ENCODE peak calls at places on chromosome 21, in nine cellular contexts. One of them, this sample, is unnamed. For H3K79me2, the result is how much of the 10 kb centered on the place peaks cover.

GRCh38 chr21:34743831-34744230 is 75.0 kb downstream of the CLIC6 start:
- DNase-seq in fibroblast of lung: peak
- DNase-seq in neural progenitor cell: no peak
- DNase-seq in OCI-LY7: no peak
- DNase-seq in SK-N-SH: no peak
- DNase-seq in MM.1S: no peak
- DNase-seq in GM23338: no peak
- DNase-seq in astrocyte: peak
- DNase-seq in HCT116: peak
- DNase-seq in this sample: peak

GRCh38 chr21:39863111-39863510 is 4.1 kb upstream of the PCP4 start:
- DNase-seq in fibroblast of lung: peak
- DNase-seq in neural progenitor cell: no peak
- DNase-seq in OCI-LY7: no peak
- DNase-seq in SK-N-SH: no peak
- DNase-seq in MM.1S: peak
- DNase-seq in GM23338: no peak
- DNase-seq in astrocyte: peak
- DNase-seq in HCT116: no peak
- DNase-seq in this sample: no peak

GRCh38 chr21:35071347-35071746 is 22.2 kb upstream of the RUNX1 start:
- DNase-seq in fibroblast of lung: no peak
- DNase-seq in neural progenitor cell: no peak
- DNase-seq in OCI-LY7: no peak
- DNase-seq in SK-N-SH: no peak
- DNase-seq in MM.1S: no peak
- DNase-seq in GM23338: no peak
- DNase-seq in astrocyte: no peak
- DNase-seq in HCT116: no peak
- DNase-seq in this sample: no peak

GRCh38 chr21:37419228-37419906 is 52.8 kb downstream of the DYRK1A start:
- DNase-seq in fibroblast of lung: no peak
- DNase-seq in neural progenitor cell: no peak
- DNase-seq in OCI-LY7: no peak
- DNase-seq in SK-N-SH: no peak
- DNase-seq in MM.1S: no peak
- DNase-seq in GM23338: no peak
- DNase-seq in astrocyte: no peak
- DNase-seq in HCT116: no peak
- DNase-seq in this sample: no peak

GRCh38 chr21:36700295-36700960 is 1.5 kb downstream of the SIM2 start:
- DNase-seq in fibroblast of lung: no peak
- DNase-seq in neural progenitor cell: peak
- DNase-seq in OCI-LY7: no peak
- DNase-seq in SK-N-SH: no peak
- DNase-seq in MM.1S: no peak
- DNase-seq in GM23338: peak
- DNase-seq in astrocyte: no peak
- DNase-seq in HCT116: no peak
- DNase-seq in this sample: no peak

GRCh38 chr21:37045139-37045538 is 27.7 kb downstream of the PIGP start:
- DNase-seq in fibroblast of lung: no peak
- DNase-seq in neural progenitor cell: no peak
- DNase-seq in OCI-LY7: peak
- DNase-seq in SK-N-SH: no peak
- DNase-seq in MM.1S: peak
- DNase-seq in GM23338: no peak
- DNase-seq in astrocyte: no peak
- DNase-seq in HCT116: no peak
- DNase-seq in this sample: no peak

GRCh38 chr21:21029159-21029558 is 30.9 kb downstream of the NCAM2 start:
- DNase-seq in fibroblast of lung: peak
- DNase-seq in neural progenitor cell: no peak
- DNase-seq in OCI-LY7: no peak
- DNase-seq in SK-N-SH: no peak
- DNase-seq in MM.1S: no peak
- DNase-seq in GM23338: peak
- DNase-seq in astrocyte: peak
- DNase-seq in HCT116: no peak
- DNase-seq in this sample: no peak

GRCh38 chr21:44392916-44393315 is 39.5 kb downstream of the TRPM2 start:
- DNase-seq in fibroblast of lung: no peak
- DNase-seq in neural progenitor cell: peak
- DNase-seq in OCI-LY7: no peak
- DNase-seq in SK-N-SH: peak
- DNase-seq in MM.1S: no peak
- DNase-seq in GM23338: no peak
- DNase-seq in astrocyte: no peak
- DNase-seq in HCT116: no peak
- DNase-seq in this sample: no peak

GRCh38 chr21:43874085-43874785 is 9.2 kb downstream of the AGPAT3 start:
- DNase-seq in fibroblast of lung: peak
- DNase-seq in neural progenitor cell: no peak
- DNase-seq in OCI-LY7: no peak
- DNase-seq in SK-N-SH: no peak
- DNase-seq in MM.1S: no peak
- DNase-seq in GM23338: no peak
- DNase-seq in astrocyte: no peak
- DNase-seq in HCT116: no peak
- DNase-seq in this sample: no peak

GRCh38 chr21:34351786-34352241 is 12.0 kb upstream of the KCNE2 start:
- DNase-seq in fibroblast of lung: peak
- DNase-seq in neural progenitor cell: peak
- DNase-seq in OCI-LY7: peak
- DNase-seq in SK-N-SH: peak
- DNase-seq in MM.1S: peak
- DNase-seq in GM23338: peak
- DNase-seq in astrocyte: no peak
- DNase-seq in HCT116: peak
- DNase-seq in this sample: no peak

GRCh38 chr21:14358775-14359174 is 24.2 kb downstream of the HSPA13 start:
- DNase-seq in fibroblast of lung: no peak
- DNase-seq in neural progenitor cell: no peak
- DNase-seq in OCI-LY7: no peak
- DNase-seq in SK-N-SH: no peak
- DNase-seq in MM.1S: no peak
- DNase-seq in GM23338: no peak
- DNase-seq in astrocyte: no peak
- DNase-seq in HCT116: no peak
- DNase-seq in this sample: no peak

GRCh38 chr21:27246741-27247140 is 279.9 kb upstream of the ADAMTS5 start:
- DNase-seq in fibroblast of lung: peak
- DNase-seq in neural progenitor cell: no peak
- DNase-seq in OCI-LY7: no peak
- DNase-seq in SK-N-SH: no peak
- DNase-seq in MM.1S: no peak
- DNase-seq in GM23338: no peak
- DNase-seq in astrocyte: peak
- DNase-seq in HCT116: no peak
- DNase-seq in this sample: no peak

GRCh38 chr21:35716886-35717285 is 343.4 kb downstream of the SETD4 start:
- DNase-seq in fibroblast of lung: no peak
- DNase-seq in neural progenitor cell: no peak
- DNase-seq in OCI-LY7: no peak
- DNase-seq in SK-N-SH: no peak
- DNase-seq in MM.1S: no peak
- DNase-seq in GM23338: no peak
- DNase-seq in astrocyte: no peak
- DNase-seq in HCT116: no peak
- DNase-seq in this sample: no peak

GRCh38 chr21:27694667-27695066 is 727.8 kb upstream of the ADAMTS5 start:
- DNase-seq in fibroblast of lung: peak
- DNase-seq in neural progenitor cell: no peak
- DNase-seq in OCI-LY7: no peak
- DNase-seq in SK-N-SH: no peak
- DNase-seq in MM.1S: no peak
- DNase-seq in GM23338: peak
- DNase-seq in astrocyte: no peak
- DNase-seq in HCT116: no peak
- DNase-seq in this sample: no peak

GRCh38 chr21:31255846-31256395 is 88.1 kb downstream of the TIAM1 start:
- DNase-seq in fibroblast of lung: no peak
- DNase-seq in neural progenitor cell: no peak
- DNase-seq in OCI-LY7: no peak
- DNase-seq in SK-N-SH: no peak
- DNase-seq in MM.1S: no peak
- DNase-seq in GM23338: no peak
- DNase-seq in astrocyte: no peak
- DNase-seq in HCT116: no peak
- DNase-seq in this sample: no peak

GRCh38 chr21:18245493-18245967 is 897 bp downstream of the CHODL start:
- DNase-seq in fibroblast of lung: peak
- DNase-seq in neural progenitor cell: peak
- DNase-seq in OCI-LY7: no peak
- DNase-seq in SK-N-SH: peak
- DNase-seq in MM.1S: no peak
- DNase-seq in GM23338: no peak
- DNase-seq in astrocyte: peak
- DNase-seq in HCT116: no peak
- DNase-seq in this sample: no peak

GRCh38 chr21:41953831-41954653 is at the start of gene C2CD2:
- DNase-seq in fibroblast of lung: peak
- DNase-seq in neural progenitor cell: peak
- DNase-seq in OCI-LY7: no peak
- DNase-seq in SK-N-SH: peak
- DNase-seq in MM.1S: peak
- DNase-seq in GM23338: peak
- DNase-seq in astrocyte: peak
- DNase-seq in HCT116: no peak
- DNase-seq in this sample: peak
- H3K4me3 ChIP-seq in fibroblast of lung: peak
- H3K4me3 ChIP-seq in neural progenitor cell: peak
- H3K4me3 ChIP-seq in OCI-LY7: no peak
- H3K4me3 ChIP-seq in SK-N-SH: peak
- H3K4me3 ChIP-seq in MM.1S: peak
- H3K4me3 ChIP-seq in GM23338: peak
- H3K4me3 ChIP-seq in astrocyte: peak
- H3K4me3 ChIP-seq in HCT116: peak
- H3K4me3 ChIP-seq in this sample: peak

DNA sequence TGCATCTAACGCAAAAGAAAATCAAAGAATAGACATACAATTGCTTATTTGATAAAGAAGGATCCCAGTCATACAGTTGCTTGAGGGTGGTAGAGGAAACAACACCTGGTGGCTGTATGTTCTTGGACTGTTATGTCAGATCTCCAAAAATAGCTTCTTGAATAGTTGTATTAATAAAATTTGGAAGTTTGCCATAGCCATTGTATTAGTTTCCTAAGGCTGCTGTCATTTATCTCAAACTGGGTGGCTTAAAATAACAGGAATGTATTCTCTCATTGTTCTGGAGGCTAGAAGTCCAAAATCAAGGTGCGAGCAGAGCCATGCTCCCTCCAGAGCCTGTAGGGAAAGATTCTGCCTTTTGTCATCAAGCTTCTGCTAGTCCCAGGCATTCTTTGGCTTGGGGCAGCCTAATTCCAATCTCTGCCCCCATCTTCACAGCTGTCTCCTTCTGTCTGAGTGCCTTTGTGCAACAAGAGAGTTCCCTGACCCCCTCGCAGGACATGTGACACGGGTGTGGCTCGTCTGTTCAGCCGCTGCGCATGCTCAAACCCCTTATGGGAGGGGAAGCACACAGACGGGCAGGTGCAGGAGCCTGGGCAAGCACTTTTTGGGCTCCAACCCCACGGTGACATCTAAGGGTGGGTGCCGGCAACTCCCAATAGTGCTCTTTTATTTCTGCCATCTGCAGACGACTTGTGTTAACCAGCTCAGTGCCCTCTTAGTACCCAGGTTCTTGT is 21.7 kb upstream of the GRIK1 start:
- DNase-seq in fibroblast of lung: no peak
- DNase-seq in neural progenitor cell: no peak
- DNase-seq in OCI-LY7: no peak
- DNase-seq in SK-N-SH: no peak
- DNase-seq in MM.1S: no peak
- DNase-seq in GM23338: no peak
- DNase-seq in astrocyte: no peak
- DNase-seq in HCT116: no peak
- DNase-seq in this sample: no peak
- H3K79me2 ChIP-seq in fibroblast of lung: under half
- H3K79me2 ChIP-seq in neural progenitor cell: under half
- H3K79me2 ChIP-seq in OCI-LY7: under half
- H3K79me2 ChIP-seq in SK-N-SH: under half
- H3K79me2 ChIP-seq in MM.1S: under half
- H3K79me2 ChIP-seq in GM23338: under half
- H3K79me2 ChIP-seq in astrocyte: under half
- H3K79me2 ChIP-seq in HCT116: under half
- H3K79me2 ChIP-seq in this sample: under half

GRCh38 chr21:16992448-16992847 is 520.4 kb upstream of the CXADR start:
- DNase-seq in fibroblast of lung: no peak
- DNase-seq in neural progenitor cell: no peak
- DNase-seq in OCI-LY7: no peak
- DNase-seq in SK-N-SH: no peak
- DNase-seq in MM.1S: no peak
- DNase-seq in GM23338: peak
- DNase-seq in astrocyte: no peak
- DNase-seq in HCT116: no peak
- DNase-seq in this sample: no peak
- H3K4me3 ChIP-seq in fibroblast of lung: no peak
- H3K4me3 ChIP-seq in neural progenitor cell: no peak
- H3K4me3 ChIP-seq in OCI-LY7: no peak
- H3K4me3 ChIP-seq in SK-N-SH: no peak
- H3K4me3 ChIP-seq in MM.1S: no peak
- H3K4me3 ChIP-seq in GM23338: no peak
- H3K4me3 ChIP-seq in astrocyte: no peak
- H3K4me3 ChIP-seq in HCT116: no peak
- H3K4me3 ChIP-seq in this sample: no peak

GRCh38 chr21:45537746-45538291 is 4.4 kb downstream of the SLC19A1 start:
- DNase-seq in fibroblast of lung: no peak
- DNase-seq in neural progenitor cell: no peak
- DNase-seq in OCI-LY7: no peak
- DNase-seq in SK-N-SH: no peak
- DNase-seq in MM.1S: no peak
- DNase-seq in GM23338: no peak
- DNase-seq in astrocyte: no peak
- DNase-seq in HCT116: no peak
- DNase-seq in this sample: no peak
- H3K79me2 ChIP-seq in fibroblast of lung: under half
- H3K79me2 ChIP-seq in neural progenitor cell: under half
- H3K79me2 ChIP-seq in OCI-LY7: under half
- H3K79me2 ChIP-seq in SK-N-SH: under half
- H3K79me2 ChIP-seq in MM.1S: half or more
- H3K79me2 ChIP-seq in GM23338: under half
- H3K79me2 ChIP-seq in astrocyte: under half
- H3K79me2 ChIP-seq in HCT116: half or more
- H3K79me2 ChIP-seq in this sample: under half

This sample was measured in keratinocyte.